ENCODE peak calls at places on chromosomes 12 and 14, in five cellular contexts. One of them, this sample, is unnamed.

GRCh38 chr14:63045234-63045611 is at the start of gene KCNH5:
- DNase-seq in astrocyte: peak
- DNase-seq in psoas muscle: peak
- DNase-seq in neural progenitor cell: peak
- DNase-seq in hepatocyte: peak
- DNase-seq in this sample: peak

GRCh38 chr14:75452324-75452723 is 24.5 kb downstream of the JDP2 start:
- DNase-seq in astrocyte: no peak
- DNase-seq in psoas muscle: peak
- DNase-seq in neural progenitor cell: no peak
- DNase-seq in hepatocyte: no peak
- DNase-seq in this sample: peak

GRCh38 chr12:104529130-104529874 is 72.6 kb downstream of the CHST11 start:
- DNase-seq in astrocyte: no peak
- DNase-seq in psoas muscle: no peak
- DNase-seq in neural progenitor cell: no peak
- DNase-seq in hepatocyte: no peak
- DNase-seq in this sample: no peak

GRCh38 chr14:95515523-95516517 is 630 bp downstream of the SYNE3 start:
- DNase-seq in astrocyte: peak
- DNase-seq in psoas muscle: peak
- DNase-seq in neural progenitor cell: peak
- DNase-seq in hepatocyte: peak
- DNase-seq in this sample: peak

GRCh38 chr12:42299392-42300308 is 26.2 kb downstream of the ZCRB1 start:
- DNase-seq in astrocyte: peak
- DNase-seq in psoas muscle: no peak
- DNase-seq in neural progenitor cell: no peak
- DNase-seq in hepatocyte: no peak
- DNase-seq in this sample: peak

GRCh38 chr12:67669217-67669924 is 20.8 kb downstream of the DYRK2 start:
- DNase-seq in astrocyte: no peak
- DNase-seq in psoas muscle: no peak
- DNase-seq in neural progenitor cell: no peak
- DNase-seq in hepatocyte: no peak
- DNase-seq in this sample: no peak

GRCh38 chr14:23300687-23301223 is 1.9 kb downstream of the PPP1R3E start:
- DNase-seq in astrocyte: no peak
- DNase-seq in psoas muscle: peak
- DNase-seq in neural progenitor cell: peak
- DNase-seq in hepatocyte: peak
- DNase-seq in this sample: no peak

GRCh38 chr12:52577316-52577715 is 3.7 kb upstream of the KRT74 start:
- DNase-seq in astrocyte: no peak
- DNase-seq in psoas muscle: no peak
- DNase-seq in neural progenitor cell: no peak
- DNase-seq in hepatocyte: no peak
- DNase-seq in this sample: no peak

GRCh38 chr12:121827351-121828099 is 23.7 kb downstream of the SETD1B start:
- DNase-seq in astrocyte: no peak
- DNase-seq in psoas muscle: no peak
- DNase-seq in neural progenitor cell: no peak
- DNase-seq in hepatocyte: no peak
- DNase-seq in this sample: no peak

GRCh38 chr12:99024191-99024590 is 379.1 kb downstream of the APAF1 start:
- DNase-seq in astrocyte: no peak
- DNase-seq in psoas muscle: no peak
- DNase-seq in neural progenitor cell: no peak
- DNase-seq in hepatocyte: no peak
- DNase-seq in this sample: no peak

GRCh38 chr12:53722450-53723041 is 4.7 kb downstream of the CALCOCO1 start:
- DNase-seq in astrocyte: no peak
- DNase-seq in psoas muscle: no peak
- DNase-seq in neural progenitor cell: no peak
- DNase-seq in hepatocyte: no peak
- DNase-seq in this sample: no peak

GRCh38 chr14:104681689-104682074 is 7.7 kb upstream of the INF2 start:
- DNase-seq in astrocyte: peak
- DNase-seq in psoas muscle: peak
- DNase-seq in neural progenitor cell: peak
- DNase-seq in hepatocyte: peak
- DNase-seq in this sample: peak

GRCh38 chr12:77345336-77345735 is 280.0 kb upstream of the E2F7 start:
- DNase-seq in astrocyte: no peak
- DNase-seq in psoas muscle: no peak
- DNase-seq in neural progenitor cell: no peak
- DNase-seq in hepatocyte: no peak
- DNase-seq in this sample: no peak

GRCh38 chr12:50615534-50616296 is 110.9 kb downstream of the DIP2B start:
- DNase-seq in astrocyte: peak
- DNase-seq in psoas muscle: no peak
- DNase-seq in neural progenitor cell: no peak
- DNase-seq in hepatocyte: no peak
- DNase-seq in this sample: peak

GRCh38 chr14:26841920-26842741 is 244.3 kb upstream of the NOVA1 start:
- DNase-seq in astrocyte: peak
- DNase-seq in psoas muscle: peak
- DNase-seq in neural progenitor cell: no peak
- DNase-seq in hepatocyte: peak
- DNase-seq in this sample: peak

GRCh38 chr14:21915814-21916213 is 242.2 kb upstream of the OR4E1 start:
- DNase-seq in astrocyte: no peak
- DNase-seq in psoas muscle: no peak
- DNase-seq in neural progenitor cell: no peak
- DNase-seq in hepatocyte: peak
- DNase-seq in this sample: no peak

GRCh38 chr14:63893701-63894458 is 41.1 kb downstream of the SYNE2 start:
- DNase-seq in astrocyte: peak
- DNase-seq in psoas muscle: peak
- DNase-seq in neural progenitor cell: peak
- DNase-seq in hepatocyte: peak
- DNase-seq in this sample: peak

GRCh38 chr12:3314306-3314663 is 176.7 kb upstream of the PRMT8 start:
- DNase-seq in astrocyte: no peak
- DNase-seq in psoas muscle: no peak
- DNase-seq in neural progenitor cell: no peak
- DNase-seq in hepatocyte: no peak
- DNase-seq in this sample: no peak
- TF ChIP-seq CTCF in astrocyte: no peak
- TF ChIP-seq CTCF in psoas muscle: no peak
- TF ChIP-seq CTCF in neural progenitor cell: no peak
- TF ChIP-seq CTCF in hepatocyte: no peak
- TF ChIP-seq CTCF in this sample: no peak

GRCh38 chr12:13941258-13942249 is 39.8 kb downstream of the GRIN2B start:
- DNase-seq in astrocyte: peak
- DNase-seq in psoas muscle: no peak
- DNase-seq in neural progenitor cell: peak
- DNase-seq in hepatocyte: peak
- DNase-seq in this sample: peak
- H3K4me3 ChIP-seq in astrocyte: no peak
- H3K4me3 ChIP-seq in psoas muscle: no peak
- H3K4me3 ChIP-seq in neural progenitor cell: no peak
- H3K4me3 ChIP-seq in hepatocyte: no peak
- H3K4me3 ChIP-seq in this sample: no peak

DNA sequence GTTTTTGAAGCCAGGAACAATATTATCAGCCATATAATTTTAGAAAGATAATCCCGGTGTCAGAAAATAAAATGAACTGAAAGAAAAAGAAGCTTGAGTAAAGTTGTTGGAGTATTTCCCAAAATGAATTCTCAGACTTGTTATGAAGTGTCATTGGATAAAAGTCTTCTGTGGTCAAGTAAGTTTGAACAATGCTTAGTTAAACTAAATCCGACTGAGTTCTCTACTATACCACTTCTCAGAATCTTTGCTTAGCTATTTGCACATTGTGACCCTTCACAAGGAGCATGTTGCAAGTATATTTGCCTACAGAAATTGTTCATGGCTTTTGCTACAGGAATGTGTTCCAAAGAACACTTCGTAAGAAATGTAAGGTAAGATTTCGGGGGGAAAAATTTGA is 17.5 kb upstream of the FLRT2 start:
- DNase-seq in astrocyte: no peak
- DNase-seq in psoas muscle: no peak
- DNase-seq in neural progenitor cell: no peak
- DNase-seq in hepatocyte: no peak
- DNase-seq in this sample: no peak
- TF ChIP-seq CTCF in astrocyte: no peak
- TF ChIP-seq CTCF in psoas muscle: no peak
- TF ChIP-seq CTCF in neural progenitor cell: no peak
- TF ChIP-seq CTCF in hepatocyte: no peak
- TF ChIP-seq CTCF in this sample: no peak

DNA sequence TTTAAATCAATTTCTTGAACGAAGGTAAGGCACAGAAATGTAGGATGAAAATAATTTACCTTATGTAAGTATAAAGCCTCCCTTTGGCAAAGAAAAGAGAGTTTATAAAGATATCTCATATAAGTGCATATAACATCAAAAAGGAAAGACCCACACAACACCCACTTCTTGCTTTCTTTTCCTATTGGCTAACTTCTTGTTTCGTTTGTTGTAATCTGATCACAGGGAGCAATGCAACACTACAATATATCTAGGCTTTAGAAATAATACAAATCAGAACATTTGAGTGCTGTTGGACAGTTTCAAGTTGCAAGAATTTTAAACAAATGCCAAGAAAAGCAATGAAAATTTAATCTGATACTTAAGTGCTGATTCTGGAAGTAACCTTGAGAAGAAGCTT is 1.3 kb downstream of the FGD6 start:
- DNase-seq in astrocyte: peak
- DNase-seq in psoas muscle: no peak
- DNase-seq in neural progenitor cell: no peak
- DNase-seq in hepatocyte: no peak
- DNase-seq in this sample: peak
- H3K4me3 ChIP-seq in astrocyte: peak
- H3K4me3 ChIP-seq in psoas muscle: peak
- H3K4me3 ChIP-seq in neural progenitor cell: peak
- H3K4me3 ChIP-seq in hepatocyte: peak
- H3K4me3 ChIP-seq in this sample: peak

DNA sequence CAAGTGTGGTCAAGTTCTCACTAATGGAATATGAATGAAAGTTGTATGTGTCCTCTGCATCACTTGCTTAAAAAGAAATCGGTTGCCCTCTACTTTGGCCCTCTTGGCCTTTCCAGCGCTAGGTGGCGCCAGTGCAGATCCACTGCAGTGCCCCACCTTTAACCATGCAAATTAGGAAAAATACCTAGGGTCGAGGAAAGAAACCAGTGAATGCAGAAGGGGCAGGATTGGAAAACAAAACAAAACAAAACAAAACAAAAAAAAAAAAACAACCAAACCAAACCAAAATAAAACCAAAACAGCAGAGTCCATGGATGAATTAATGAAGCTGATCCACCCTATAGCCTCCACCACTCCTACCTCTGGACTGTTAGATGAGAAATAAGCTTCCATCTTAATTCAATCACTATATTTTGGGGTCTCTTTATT is 12.9 kb upstream of the NEMF start:
- DNase-seq in astrocyte: no peak
- DNase-seq in psoas muscle: peak
- DNase-seq in neural progenitor cell: peak
- DNase-seq in hepatocyte: peak
- DNase-seq in this sample: peak
- TF ChIP-seq CTCF in astrocyte: peak
- TF ChIP-seq CTCF in psoas muscle: peak
- TF ChIP-seq CTCF in neural progenitor cell: peak
- TF ChIP-seq CTCF in hepatocyte: peak
- TF ChIP-seq CTCF in this sample: peak

GRCh38 chr12:69002969-69003368 is 70.0 kb upstream of the CPM start:
- DNase-seq in astrocyte: no peak
- DNase-seq in psoas muscle: no peak
- DNase-seq in neural progenitor cell: no peak
- DNase-seq in hepatocyte: no peak
- DNase-seq in this sample: no peak

GRCh38 chr12:69007858-69008314 is 74.9 kb upstream of the CPM start:
- DNase-seq in astrocyte: no peak
- DNase-seq in psoas muscle: no peak
- DNase-seq in neural progenitor cell: peak
- DNase-seq in hepatocyte: no peak
- DNase-seq in this sample: no peak

GRCh38 chr12:69008510-69008909 is 75.5 kb upstream of the CPM start:
- DNase-seq in astrocyte: no peak
- DNase-seq in psoas muscle: no peak
- DNase-seq in neural progenitor cell: no peak
- DNase-seq in hepatocyte: no peak
- DNase-seq in this sample: no peak

DNA sequence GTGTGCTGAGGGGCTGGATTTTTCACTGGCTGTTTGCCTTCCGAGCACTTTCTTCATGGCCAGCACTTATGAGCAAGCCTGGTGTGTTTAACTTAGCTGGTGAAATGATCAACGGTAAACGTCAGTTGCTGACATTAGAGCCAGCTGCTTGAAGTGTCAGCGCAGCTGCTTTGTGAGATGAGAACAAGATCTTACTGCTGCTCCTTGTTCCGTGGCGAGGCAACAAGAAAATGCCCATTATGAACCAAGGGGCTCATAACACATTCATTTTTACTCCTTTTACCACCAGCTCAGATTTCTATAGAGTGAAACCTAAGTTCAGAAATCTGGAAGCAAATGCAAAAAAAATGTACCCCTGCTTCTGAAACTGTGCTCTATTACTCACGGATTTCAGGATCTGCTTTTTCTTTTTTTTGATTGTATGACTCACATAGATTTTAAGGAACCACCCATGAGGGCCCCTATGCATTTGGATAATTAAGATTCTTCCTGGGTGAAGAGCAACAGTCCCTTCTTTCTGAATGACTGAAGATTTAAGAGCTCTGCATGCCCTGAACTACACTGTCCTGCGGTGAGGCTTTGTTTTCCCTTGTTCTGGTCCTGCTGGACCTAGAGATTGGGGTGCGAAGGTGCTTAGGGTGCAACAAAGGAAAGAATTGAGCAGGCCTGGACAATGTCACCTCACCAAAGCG is 74.3 kb upstream of the CPM start:
- DNase-seq in astrocyte: peak
- DNase-seq in psoas muscle: no peak
- DNase-seq in neural progenitor cell: peak
- DNase-seq in hepatocyte: peak
- DNase-seq in this sample: peak
- H3K4me3 ChIP-seq in astrocyte: peak
- H3K4me3 ChIP-seq in psoas muscle: no peak
- H3K4me3 ChIP-seq in neural progenitor cell: peak
- H3K4me3 ChIP-seq in hepatocyte: no peak
- H3K4me3 ChIP-seq in this sample: peak

DNA sequence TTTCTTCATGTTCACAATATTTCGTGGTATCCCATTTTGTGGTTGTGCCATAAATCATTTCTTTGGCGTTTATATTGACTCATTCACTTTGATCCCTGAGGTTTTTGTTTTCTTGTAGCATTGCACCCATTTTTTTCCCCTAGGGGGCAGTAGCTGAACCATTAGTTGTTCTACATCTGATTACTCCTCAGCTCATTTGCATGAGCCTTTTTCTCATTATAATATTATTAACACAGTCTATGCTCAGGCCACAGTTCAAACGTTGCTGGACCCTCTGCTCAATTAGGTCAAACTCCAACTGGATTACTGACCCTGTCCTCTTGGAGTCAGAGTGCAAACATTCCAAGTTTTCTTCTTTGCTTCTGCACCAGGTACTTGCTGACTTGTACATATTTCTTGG is 475.4 kb upstream of the SEL1L start:
- DNase-seq in astrocyte: no peak
- DNase-seq in psoas muscle: no peak
- DNase-seq in neural progenitor cell: peak
- DNase-seq in hepatocyte: peak
- DNase-seq in this sample: no peak
- TF ChIP-seq CTCF in astrocyte: no peak
- TF ChIP-seq CTCF in psoas muscle: no peak
- TF ChIP-seq CTCF in neural progenitor cell: peak
- TF ChIP-seq CTCF in hepatocyte: peak
- TF ChIP-seq CTCF in this sample: no peak